ENCODE peak calls at places on chromosome 1, in eight cellular contexts. G, Q, A, I, V, D, F and X are unnamed samples. For H3K4me1 and H3K9me3, the result is how much of the 10 kb centered on the place peaks cover.

GRCh38 chr1:67861856-67862516 is 28.7 kb upstream of the GNG12 start:
- DNase-seq in G (no peak), F (no peak), Q (no peak), A (no peak), V (no peak), D (no peak), I (no peak), X (no peak)

GRCh38 chr1:36966242-36966641 is 68.1 kb downstream of the GRIK3 start:
- DNase-seq in I (peak), A (peak), Q (no peak), D (no peak), V (no peak), F (no peak), G (no peak), X (peak)

GRCh38 chr1:200442537-200443169 is 32.8 kb upstream of the ZNF281 start:
- DNase-seq in I (no peak), D (no peak), F (no peak), V (no peak), A (no peak), Q (no peak), G (no peak), X (no peak)

GRCh38 chr1:220430059-220430458 is 97.9 kb upstream of the MARK1 start:
- DNase-seq in A (peak), I (peak), D (no peak), V (no peak), F (peak), G (no peak), Q (no peak), X (no peak)

GRCh38 chr1:145992502-145992936 is 3.9 kb downstream of the TXNIP start:
- DNase-seq in V (no peak), D (peak), F (no peak), A (no peak), Q (no peak), G (no peak), I (no peak), X (no peak)

GRCh38 chr1:91718877-91719276 is 167.1 kb downstream of the TGFBR3 start:
- DNase-seq in I (no peak), D (no peak), V (no peak), A (no peak), F (no peak), G (no peak), Q (no peak), X (no peak)

GRCh38 chr1:216997831-216998230 is 274.6 kb upstream of the ESRRG start:
- DNase-seq in I (no peak), Q (no peak), G (no peak), D (no peak), A (no peak), V (no peak), F (no peak), X (no peak)

GRCh38 chr1:33181906-33182305 is at the start of gene TRIM62:
- DNase-seq in D (peak), F (peak), V (peak), A (peak), I (peak), G (peak), Q (peak), X (peak)

GRCh38 chr1:11730429-11730861 is 5.5 kb upstream of the AGTRAP start:
- DNase-seq in I (no peak), D (peak), A (peak), Q (peak), F (no peak), V (no peak), G (peak), X (peak)

GRCh38 chr1:26700711-26701110 is 4.9 kb downstream of the ARID1A start:
- DNase-seq in I (peak), V (no peak), A (no peak), F (peak), D (no peak), Q (no peak), G (no peak), X (no peak)

GRCh38 chr1:66475940-66476339 is 58.0 kb upstream of the SGIP1 start:
- DNase-seq in G (no peak), D (no peak), F (no peak), A (no peak), I (no peak), V (peak), Q (no peak), X (peak)

GRCh38 chr1:9652379-9653194 is 1.1 kb downstream of the PIK3CD start:
- DNase-seq in G (peak), I (peak), D (no peak), V (no peak), Q (peak), A (peak), F (no peak), X (no peak)

GRCh38 chr1:59977075-59977410 is 50.5 kb upstream of the CYP2J2 start:
- DNase-seq in D (no peak), V (no peak), Q (no peak), A (no peak), F (no peak), G (no peak), I (no peak), X (no peak)

GRCh38 chr1:207140536-207140935 is 36.5 kb downstream of the C4BPA start:
- DNase-seq in F (no peak), A (no peak), Q (no peak), D (no peak), I (no peak), G (no peak), V (no peak), X (no peak)

GRCh38 chr1:67559222-67559700 is 125.7 kb upstream of the GADD45A start:
- DNase-seq in A (peak), Q (no peak), G (no peak), V (peak), I (peak), D (peak), F (peak), X (peak)

GRCh38 chr1:117633936-117634335 is 28.1 kb downstream of the TENT5C start:
- DNase-seq in Q (no peak), A (no peak), I (no peak), F (no peak), G (no peak), V (no peak), D (no peak), X (no peak)

GRCh38 chr1:66450043-66450514 is 83.9 kb upstream of the SGIP1 start:
- DNase-seq in G (no peak), A (no peak), I (peak), Q (no peak), D (no peak), F (no peak), V (peak), X (peak)

GRCh38 chr1:45815667-45816458 is 12.5 kb downstream of the MAST2 start:
- DNase-seq in A (peak), Q (no peak), F (peak), I (no peak), G (no peak), D (no peak), V (no peak), X (no peak)

GRCh38 chr1:112744019-112744578 is 29.0 kb upstream of the PPM1J start:
- DNase-seq in D (no peak), F (peak), A (peak), I (peak), G (peak), V (peak), Q (no peak), X (peak)

GRCh38 chr1:43305926-43306687 is 5.3 kb downstream of the TIE1 start:
- DNase-seq in F (no peak), D (peak), G (no peak), V (no peak), I (no peak), A (no peak), Q (peak), X (no peak)

GRCh38 chr1:53688703-53689102 is 50.3 kb downstream of the GLIS1 start:
- DNase-seq in I (no peak), Q (no peak), G (no peak), D (no peak), A (no peak), V (no peak), F (no peak), X (no peak)

GRCh38 chr1:207753611-207754010 is 1.8 kb downstream of the CD46 start:
- DNase-seq in G (no peak), Q (no peak), I (no peak), A (no peak), V (no peak), F (no peak), D (no peak), X (no peak)

GRCh38 chr1:67767103-67767502 is 66.2 kb downstream of the GNG12 start:
- DNase-seq in I (no peak), F (no peak), A (no peak), V (no peak), G (no peak), D (no peak), Q (no peak), X (no peak)

GRCh38 chr1:12443151-12443550 is 174.9 kb downstream of the DHRS3 start:
- DNase-seq in G (no peak), V (no peak), F (no peak), A (no peak), D (no peak), I (no peak), Q (no peak), X (no peak)

GRCh38 chr1:154736840-154737239 is 128.9 kb upstream of the ADAR start:
- DNase-seq in V (no peak), I (no peak), A (peak), D (no peak), Q (no peak), F (peak), G (no peak), X (no peak)

GRCh38 chr1:210755991-210756669 is 377.8 kb downstream of the KCNH1 start:
- DNase-seq in G (no peak), F (no peak), D (no peak), A (no peak), V (no peak), I (no peak), Q (no peak), X (no peak)

GRCh38 chr1:115811140-115811828 is 29.6 kb downstream of the NHLH2 start:
- DNase-seq in D (peak), V (no peak), F (no peak), A (peak), Q (no peak), G (peak), I (no peak), X (no peak)

GRCh38 chr1:60503216-60503615 is 429.6 kb upstream of the C1orf87 start:
- DNase-seq in G (no peak), D (no peak), F (no peak), I (no peak), A (no peak), Q (no peak), V (no peak), X (no peak)

GRCh38 chr1:33563702-33564101 is 91.3 kb downstream of the ZSCAN20 start:
- DNase-seq in I (no peak), V (no peak), A (no peak), G (no peak), F (no peak), D (no peak), Q (no peak), X (no peak)

GRCh38 chr1:205477759-205478247 is 22.0 kb upstream of the BLACAT1 start:
- DNase-seq in V (peak), F (peak), G (peak), I (peak), Q (no peak), D (peak), A (peak), X (peak)

GRCh38 chr1:88801575-88802208 is 89.7 kb downstream of the GTF2B start:
- DNase-seq in A (peak), F (peak), V (no peak), I (no peak), G (no peak), D (no peak), Q (no peak), X (no peak)

GRCh38 chr1:171310661-171311087 is 3.3 kb upstream of the FMO4 start:
- DNase-seq in V (no peak), D (no peak), Q (no peak), F (no peak), G (no peak), I (no peak), A (peak), X (no peak)

GRCh38 chr1:12180315-12180714 is 13.5 kb downstream of the TNFRSF1B start:
- DNase-seq in I (no peak), D (peak), V (peak), G (peak), Q (no peak), F (no peak), A (no peak), X (peak)

GRCh38 chr1:243944429-243945160 is 94.6 kb upstream of the AKT3 start:
- DNase-seq in V (no peak), F (peak), Q (no peak), I (peak), G (no peak), D (no peak), A (peak), X (no peak)

GRCh38 chr1:183159960-183160359 is 26.1 kb upstream of the LAMC2 start:
- DNase-seq in Q (no peak), I (no peak), D (peak), F (peak), G (peak), V (no peak), A (no peak), X (no peak)

GRCh38 chr1:17335821-17336718 is 28.1 kb downstream of the PADI4 start:
- DNase-seq in A (peak), D (peak), Q (peak), I (peak), F (peak), V (peak), G (peak), X (peak)

GRCh38 chr1:209945377-209945776 is 7.4 kb downstream of the SYT14 start:
- DNase-seq in G (no peak), I (no peak), A (no peak), Q (no peak), V (no peak), D (no peak), F (no peak), X (no peak)

DNA sequence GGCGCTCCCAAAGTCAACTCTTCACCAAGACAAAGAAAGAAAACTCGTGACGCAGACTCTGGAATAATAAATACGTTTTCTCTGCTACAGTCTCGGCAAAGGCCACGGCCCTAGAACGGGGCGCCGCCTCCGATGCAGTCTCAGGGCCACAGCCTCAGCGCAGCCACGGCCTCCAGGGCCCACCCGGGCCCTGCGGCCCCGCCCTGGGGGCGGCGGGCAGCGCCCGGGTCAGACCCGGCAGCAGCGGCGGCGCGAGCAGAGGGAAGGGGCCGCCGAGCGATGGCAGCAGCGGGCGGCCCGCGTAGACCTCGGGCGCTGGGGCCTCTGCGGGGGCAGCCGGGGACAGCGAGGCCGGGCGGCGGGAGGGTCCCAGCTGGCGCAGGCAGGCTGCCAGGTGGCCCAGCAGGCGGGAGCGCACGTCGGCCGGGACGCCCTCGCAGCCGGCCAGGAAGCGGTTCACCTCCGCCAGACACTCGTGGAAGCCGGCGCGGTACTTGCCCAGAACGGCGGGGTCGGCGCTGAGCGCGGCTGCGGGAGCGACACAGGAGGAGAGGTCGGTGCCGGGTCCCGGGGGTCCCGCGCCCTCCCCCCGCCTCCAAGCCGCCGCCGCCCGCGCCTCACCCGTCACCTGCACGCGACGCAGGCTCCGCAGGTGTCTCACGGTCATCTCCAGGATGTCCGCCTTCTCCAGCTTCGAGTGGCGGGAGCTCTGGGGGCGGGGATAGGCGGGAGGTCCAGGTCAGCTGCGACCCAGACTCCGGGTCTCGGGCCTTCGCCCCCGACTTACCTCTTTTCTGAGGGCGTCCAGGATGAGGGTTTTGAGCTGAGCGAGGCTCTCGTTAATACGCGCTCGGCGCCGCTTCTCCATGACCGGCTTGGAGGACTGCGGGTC is 746 bp downstream of the HES4 start:
- DNase-seq in V (no peak), G (no peak), I (peak), Q (peak), A (peak), D (peak), F (no peak), X (peak)
- H3K4me3 ChIP-seq in V (peak), G (peak), I (peak), Q (no peak), A (peak), D (peak), F (peak), X (peak)

GRCh38 chr1:15663925-15664324 is 20.2 kb upstream of the PLEKHM2 start:
- DNase-seq in Q (no peak), A (no peak), G (no peak), F (no peak), V (no peak), I (no peak), D (no peak), X (no peak)

GRCh38 chr1:15657026-15657425 is 27.1 kb upstream of the PLEKHM2 start:
- DNase-seq in D (no peak), F (no peak), I (no peak), V (no peak), A (no peak), G (no peak), Q (no peak), X (no peak)

GRCh38 chr1:15660151-15660550 is 24.0 kb upstream of the PLEKHM2 start:
- DNase-seq in V (no peak), G (no peak), F (no peak), Q (no peak), D (no peak), A (no peak), I (no peak), X (no peak)

GRCh38 chr1:15667362-15667761 is 16.8 kb upstream of the PLEKHM2 start:
- DNase-seq in G (no peak), I (no peak), Q (no peak), F (no peak), A (no peak), V (no peak), D (no peak), X (no peak)

DNA sequence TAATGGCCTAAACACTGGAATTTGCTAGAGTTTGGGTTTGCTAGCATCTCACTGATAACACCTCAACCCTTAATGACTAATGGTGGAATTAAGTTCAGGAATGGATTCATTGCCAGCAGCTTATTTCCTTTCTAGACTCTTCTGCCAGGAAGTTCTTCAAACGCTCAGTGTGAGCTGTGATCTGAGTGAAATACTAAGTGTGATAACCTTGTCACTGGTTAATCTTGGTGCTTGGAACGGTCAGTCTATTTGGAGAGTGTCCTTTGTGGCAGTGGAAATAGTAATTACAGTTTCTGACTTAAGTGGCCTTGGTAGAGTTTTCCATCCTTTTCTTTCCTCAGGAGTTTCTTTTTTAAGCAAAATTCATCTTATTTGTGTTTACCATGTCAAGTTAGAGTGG is 21.6 kb upstream of the PLEKHM2 start:
- DNase-seq in F (no peak), I (no peak), D (no peak), G (no peak), V (no peak), A (peak), Q (no peak), X (no peak)
- H3K4me1 ChIP-seq in F (under half), I (under half), D (under half), G (under half), V (under half), A (under half), Q (under half), X (under half)

DNA sequence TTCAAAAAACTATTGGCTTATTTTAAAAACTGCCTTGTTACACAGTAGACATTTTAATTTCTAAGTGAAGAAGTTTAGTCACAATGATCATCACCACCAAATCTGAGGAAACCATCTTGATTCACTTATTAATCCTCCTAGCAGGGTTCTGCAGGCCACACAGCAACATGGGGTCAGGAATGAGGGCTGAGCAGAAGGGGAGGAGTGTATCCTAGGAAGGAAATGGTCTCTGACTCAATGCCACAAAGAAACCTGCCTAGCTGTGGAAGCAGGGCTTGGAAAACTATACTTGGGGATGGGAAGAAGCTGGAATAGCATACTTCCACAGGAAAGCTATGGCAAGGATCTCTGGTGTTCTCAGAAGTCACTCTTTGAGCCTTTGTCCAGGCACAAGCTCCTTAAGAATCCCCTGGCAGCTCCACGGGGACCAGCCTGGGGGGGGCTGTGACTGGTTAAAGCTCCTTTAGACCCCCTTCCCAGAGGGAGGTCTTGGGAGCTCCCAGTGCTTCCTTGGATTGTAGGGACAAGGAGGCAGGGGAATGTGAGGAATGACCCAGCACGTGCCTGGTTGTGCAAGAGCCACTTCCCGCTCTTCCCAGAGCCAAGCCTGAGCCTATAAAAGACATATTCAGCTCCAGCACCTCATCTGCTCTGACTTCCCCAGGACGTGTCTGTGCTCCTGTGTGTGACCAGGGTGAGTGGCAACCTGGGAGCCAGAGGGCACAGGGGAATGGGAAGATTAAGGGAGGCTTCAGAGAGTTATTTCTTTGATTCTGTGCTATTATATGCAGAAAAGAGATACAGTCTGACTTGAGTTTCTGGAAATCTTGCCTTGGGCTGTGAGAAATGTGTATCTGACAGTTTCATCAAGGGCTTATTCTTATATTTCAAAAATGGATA is at the start of gene LCE2A:
- DNase-seq in Q (no peak), A (no peak), V (no peak), I (no peak), G (no peak), F (no peak), D (no peak), X (no peak)
- H3K9me3 ChIP-seq in Q (under half), A (under half), V (under half), I (under half), G (under half), F (under half), D (under half), X (under half)

GRCh38 chr1:3675436-3675835 is 23.1 kb downstream of the TP73 start:
- DNase-seq in G (no peak), V (no peak), D (no peak), Q (no peak), A (no peak), I (no peak), F (no peak), X (no peak)
- H3K4me3 ChIP-seq in G (no peak), V (no peak), D (no peak), Q (no peak), A (no peak), I (no peak), F (no peak), X (no peak)

GRCh38 chr1:19477284-19478240 is 7.8 kb downstream of the CAPZB start:
- DNase-seq in V (no peak), Q (peak), A (no peak), F (no peak), G (peak), I (no peak), D (no peak), X (no peak)
- H3K4me1 ChIP-seq in V (half or more), Q (half or more), A (under half), F (under half), G (half or more), I (under half), D (half or more), X (half or more)

GRCh38 chr1:152786077-152786476 is at the start of gene LCE1E:
- DNase-seq in G (no peak), Q (no peak), I (no peak), D (no peak), F (no peak), V (no peak), A (no peak), X (no peak)

GRCh38 chr1:152777510-152778137 is 2.7 kb downstream of the LCE1F start:
- DNase-seq in F (no peak), G (no peak), V (no peak), D (no peak), A (no peak), I (no peak), Q (no peak), X (no peak)

GRCh38 chr1:152783095-152783494 is 3.0 kb upstream of the LCE1E start:
- DNase-seq in A (no peak), D (no peak), I (no peak), V (no peak), G (no peak), F (no peak), Q (no peak), X (no peak)
- H3K9me3 ChIP-seq in A (under half), D (under half), I (under half), V (under half), G (under half), F (under half), Q (under half), X (under half)